ENCODE peak calls at places on chromosomes 13 and 19, in six cellular contexts. F is choroid plexus epithelial cell, V is pancreas, R is cardiac fibroblast, E is fibroblast of lung, U is H1. B is an unnamed sample.

GRCh38 chr19:49809155-49809986 is 3.7 kb downstream of the FUZ start:
- DNase-seq in F (peak), V (peak), R (peak), E (peak), U (peak), B (no peak)

GRCh38 chr19:8000298-8001038 is 5.0 kb downstream of the ELAVL1 start:
- DNase-seq in F (no peak), V (no peak), R (no peak), E (no peak), U (no peak), B (no peak)

GRCh38 chr13:40074338-40074737 is 418.9 kb downstream of the COG6 start:
- DNase-seq in F (peak), V (no peak), R (peak), E (peak), U (no peak), B (no peak)

GRCh38 chr13:113404366-113404722 is 40.4 kb upstream of the GRTP1 start:
- DNase-seq in F (no peak), V (no peak), R (no peak), E (no peak), U (no peak), B (no peak)

GRCh38 chr13:100530645-100531044 is 57.9 kb downstream of the GGACT start:
- DNase-seq in F (peak), V (no peak), R (no peak), E (no peak), U (peak), B (no peak)

GRCh38 chr13:46961719-46962118 is 64.9 kb upstream of the HTR2A start:
- DNase-seq in F (peak), V (no peak), R (peak), E (peak), U (no peak), B (no peak)

GRCh38 chr13:76799696-76800095 is 86.5 kb downstream of the KCTD12 start:
- DNase-seq in F (peak), V (no peak), R (peak), E (no peak), U (no peak), B (no peak)

GRCh38 chr19:39433480-39434079 is 2.2 kb downstream of the RPS16 start:
- DNase-seq in F (no peak), V (no peak), R (no peak), E (no peak), U (no peak), B (no peak)

GRCh38 chr19:12789904-12790619 is 1.2 kb upstream of the JUNB start:
- DNase-seq in F (peak), V (peak), R (peak), E (peak), U (peak), B (peak)

GRCh38 chr19:28534740-28535351 is 678.1 kb downstream of the UQCRFS1 start:
- DNase-seq in F (no peak), V (no peak), R (no peak), E (no peak), U (no peak), B (no peak)

GRCh38 chr19:17777840-17778620 is 16.9 kb upstream of the B3GNT3 start:
- DNase-seq in F (peak), V (peak), R (peak), E (peak), U (peak), B (no peak)

GRCh38 chr13:42355118-42355840 is 83.3 kb downstream of the AKAP11 start:
- DNase-seq in F (no peak), V (no peak), R (no peak), E (peak), U (no peak), B (no peak)

GRCh38 chr13:80239116-80239515 is 101.8 kb downstream of the SPRY2 start:
- DNase-seq in F (no peak), V (no peak), R (no peak), E (no peak), U (no peak), B (no peak)

GRCh38 chr13:90947976-90948375 is 399.5 kb upstream of the MIR17HG start:
- DNase-seq in F (no peak), V (no peak), R (no peak), E (peak), U (no peak), B (no peak)

GRCh38 chr13:72145383-72145782 is 278.4 kb upstream of the DACH1 start:
- DNase-seq in F (peak), V (no peak), R (no peak), E (peak), U (no peak), B (no peak)

GRCh38 chr19:37953125-37953524 is 46.1 kb downstream of the SIPA1L3 start:
- DNase-seq in F (no peak), V (no peak), R (no peak), E (peak), U (no peak), B (no peak)

GRCh38 chr19:14459703-14460102 is 15.5 kb downstream of the PTGER1 start:
- DNase-seq in F (no peak), V (no peak), R (no peak), E (no peak), U (no peak), B (no peak)

GRCh38 chr13:43852923-43853404 is 26.6 kb downstream of the CCDC122 start:
- DNase-seq in F (no peak), V (no peak), R (no peak), E (no peak), U (no peak), B (no peak)

GRCh38 chr19:5903054-5903501 is 512 bp downstream of the NDUFA11 start:
- DNase-seq in F (peak), V (no peak), R (peak), E (peak), U (no peak), B (no peak)

GRCh38 chr13:43272866-43273265 is 249.5 kb downstream of the DNAJC15 start:
- DNase-seq in F (no peak), V (no peak), R (no peak), E (no peak), U (no peak), B (no peak)

GRCh38 chr19:15123900-15124299 is 16.7 kb downstream of the SYDE1 start:
- DNase-seq in F (no peak), V (peak), R (peak), E (no peak), U (no peak), B (no peak)

GRCh38 chr13:21826214-21827015 is 155.5 kb downstream of the FGF9 start:
- DNase-seq in F (no peak), V (no peak), R (no peak), E (no peak), U (no peak), B (no peak)

GRCh38 chr13:29817604-29818378 is 32.6 kb downstream of the UBL3 start:
- DNase-seq in F (no peak), V (no peak), R (no peak), E (peak), U (no peak), B (no peak)

GRCh38 chr19:40088299-40089047 is 2.3 kb downstream of the ZNF780A start:
- DNase-seq in F (no peak), V (no peak), R (no peak), E (no peak), U (no peak), B (no peak)

GRCh38 chr19:13492128-13492527 is 14.2 kb downstream of the CACNA1A start:
- DNase-seq in F (peak), V (no peak), R (peak), E (peak), U (no peak), B (no peak)

GRCh38 chr13:62512194-62513141 is 1096.8 kb upstream of the PCDH20 start:
- DNase-seq in F (peak), V (peak), R (peak), E (peak), U (peak), B (peak)

GRCh38 chr13:44899967-44900366 is 89.3 kb downstream of the NUFIP1 start:
- DNase-seq in F (no peak), V (no peak), R (no peak), E (no peak), U (no peak), B (no peak)

GRCh38 chr19:9498183-9498902 is at the start of gene ZNF560:
- DNase-seq in F (peak), V (no peak), R (peak), E (peak), U (peak), B (no peak)

GRCh38 chr13:97382276-97382675 is 51.7 kb upstream of the RAP2A start:
- DNase-seq in F (no peak), V (no peak), R (no peak), E (no peak), U (no peak), B (no peak)

GRCh38 chr13:63190742-63191141 is 1775.1 kb upstream of the PCDH20 start:
- DNase-seq in F (peak), V (no peak), R (peak), E (peak), U (no peak), B (no peak)

GRCh38 chr13:30022796-30023195 is 172.4 kb upstream of the UBL3 start:
- DNase-seq in F (no peak), V (no peak), R (no peak), E (no peak), U (no peak), B (no peak)

DNA sequence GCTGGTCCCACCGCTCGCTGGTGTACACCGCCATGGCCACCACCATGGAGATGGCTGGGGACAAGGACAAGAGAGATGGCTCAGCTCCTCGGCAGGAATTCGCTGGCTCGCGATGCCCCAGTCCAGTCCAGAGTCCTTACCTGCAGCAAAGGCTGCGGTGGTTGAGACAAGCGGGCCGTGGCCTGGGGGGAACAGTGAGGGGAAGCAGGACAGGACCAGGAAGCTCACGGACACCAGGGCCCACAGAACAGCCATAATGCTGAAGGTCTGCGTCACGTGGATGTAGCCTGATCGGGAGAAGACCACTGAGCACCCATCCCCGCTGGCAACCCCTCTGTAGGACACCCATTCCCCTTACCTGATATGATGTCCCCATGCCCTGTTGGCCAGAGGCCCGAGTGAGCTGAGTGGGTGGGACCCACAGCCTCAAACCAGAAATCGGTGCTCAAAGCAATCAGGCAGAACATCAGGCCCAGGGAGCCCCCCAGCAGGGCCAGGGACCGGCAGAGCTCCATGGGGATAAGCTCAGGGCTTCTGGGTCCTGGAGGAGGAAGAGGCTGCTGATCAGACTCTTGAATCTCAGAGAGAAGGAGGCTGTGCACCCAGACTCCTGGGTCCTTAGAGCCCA is 319 bp downstream of the NKG7 start:
- DNase-seq in F (no peak), V (no peak), R (no peak), E (no peak), U (no peak), B (no peak)
- TF ChIP-seq CTCF in F (no peak), V (no peak), R (no peak), E (no peak), U (no peak), B (no peak)

GRCh38 chr13:70842062-70842644 is 733.9 kb upstream of the KLHL1 start:
- DNase-seq in F (no peak), V (no peak), R (no peak), E (no peak), U (no peak), B (no peak)
- TF ChIP-seq CTCF in F (peak), V (no peak), R (no peak), E (no peak), U (peak), B (no peak)

GRCh38 chr19:30498707-30499106 is 126.5 kb downstream of the ZNF536 start:
- DNase-seq in F (no peak), V (no peak), R (no peak), E (no peak), U (peak), B (no peak)
- TF ChIP-seq CTCF in F (no peak), V (no peak), R (no peak), E (no peak), U (peak), B (no peak)

GRCh38 chr13:98406971-98407370 is 169.9 kb downstream of the STK24 start:
- DNase-seq in F (no peak), V (no peak), R (no peak), E (no peak), U (no peak), B (no peak)

GRCh38 chr13:98405690-98406344 is 171.1 kb downstream of the STK24 start:
- DNase-seq in F (no peak), V (no peak), R (no peak), E (no peak), U (no peak), B (no peak)

GRCh38 chr13:98406475-98406874 is 170.4 kb downstream of the STK24 start:
- DNase-seq in F (no peak), V (no peak), R (no peak), E (no peak), U (no peak), B (no peak)

GRCh38 chr13:98403076-98403475 is 173.8 kb downstream of the STK24 start:
- DNase-seq in F (no peak), V (no peak), R (no peak), E (no peak), U (no peak), B (no peak)

DNA sequence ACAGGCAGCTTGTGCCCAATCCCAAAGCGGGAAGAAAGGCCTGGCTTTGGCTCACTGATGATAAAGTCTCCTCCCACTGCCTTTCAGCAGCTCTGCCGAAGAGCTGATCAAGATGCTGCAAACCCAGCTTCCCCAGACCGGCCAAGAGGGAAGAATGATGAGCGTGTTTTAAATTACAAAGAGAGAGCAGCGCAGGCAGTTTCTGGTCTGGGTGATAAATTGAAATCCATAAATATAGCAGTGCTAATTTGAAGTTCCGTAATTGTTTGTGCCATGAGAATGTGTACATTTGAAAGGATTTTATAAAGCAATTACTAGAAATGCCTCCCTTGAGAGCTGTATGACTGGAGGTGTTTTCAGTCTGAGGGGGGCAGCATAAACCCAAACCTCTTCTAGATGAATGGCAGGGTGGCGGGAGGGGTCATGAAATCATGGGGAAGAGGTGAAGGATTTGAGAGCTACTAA is 171.8 kb downstream of the STK24 start:
- DNase-seq in F (peak), V (no peak), R (peak), E (peak), U (no peak), B (no peak)
- TF ChIP-seq CTCF in F (no peak), V (no peak), R (no peak), E (no peak), U (peak), B (no peak)

GRCh38 chr13:35470671-35471465 is 5.6 kb downstream of the MAB21L1 start:
- DNase-seq in F (peak), V (no peak), R (peak), E (peak), U (peak), B (no peak)
- TF ChIP-seq CTCF in F (no peak), V (no peak), R (no peak), E (no peak), U (no peak), B (no peak)

GRCh38 chr19:42252365-42253244 is 2.3 kb downstream of the ERF start:
- DNase-seq in F (peak), V (peak), R (peak), E (peak), U (no peak), B (peak)

GRCh38 chr19:42255766-42256750 is 1.1 kb upstream of the ERF start:
- DNase-seq in F (peak), V (peak), R (peak), E (peak), U (no peak), B (peak)

GRCh38 chr19:42253245-42254082 is 1.5 kb downstream of the ERF start:
- DNase-seq in F (peak), V (peak), R (peak), E (peak), U (peak), B (peak)

GRCh38 chr19:42254850-42255765 is at the start of gene ERF:
- DNase-seq in F (peak), V (peak), R (peak), E (peak), U (peak), B (peak)

DNA sequence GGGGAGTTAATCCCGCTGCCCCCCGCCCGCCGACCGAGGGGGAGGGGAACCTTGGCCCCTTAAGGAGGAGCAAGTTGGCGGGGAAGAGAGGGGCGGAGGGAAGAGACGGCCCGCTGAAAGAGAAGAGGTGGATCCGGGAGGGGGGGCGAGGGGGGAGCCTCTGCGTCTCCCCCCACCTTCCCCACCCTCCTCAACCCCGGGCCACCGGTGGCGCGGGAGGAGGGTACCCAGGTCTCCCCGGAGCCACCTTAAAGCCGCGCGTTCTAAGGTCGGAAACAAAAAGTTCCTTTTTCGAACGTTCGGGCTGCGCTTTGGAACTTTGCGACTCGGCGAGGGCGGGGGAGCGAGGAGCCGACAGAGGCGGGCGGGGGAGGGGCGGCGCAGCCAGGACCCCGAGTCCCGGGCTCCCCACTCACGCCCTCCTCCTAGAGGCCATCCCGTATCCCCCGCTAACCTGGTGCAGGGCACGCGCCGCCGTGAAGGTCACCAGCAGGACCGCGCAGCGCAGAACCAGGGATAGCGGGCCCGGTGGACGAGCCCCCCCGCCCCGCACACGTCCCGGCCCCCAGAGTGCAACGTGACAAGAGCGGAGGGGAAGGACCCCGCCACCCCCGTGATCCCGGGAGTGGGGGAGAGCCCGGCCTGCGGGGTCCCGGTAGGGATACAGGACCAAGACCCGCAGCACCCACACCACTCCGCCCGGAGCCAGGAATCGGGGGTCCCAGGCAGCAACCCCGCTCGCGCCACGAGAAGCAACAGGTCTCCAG is 662 bp downstream of the ERF start:
- DNase-seq in F (peak), V (peak), R (peak), E (peak), U (peak), B (peak)
- TF ChIP-seq CTCF in F (no peak), V (no peak), R (no peak), E (no peak), U (no peak), B (no peak)

GRCh38 chr19:897442-898039 is 4.3 kb downstream of the RNU6-9 start:
- DNase-seq in F (no peak), V (no peak), R (no peak), E (no peak), U (peak), B (no peak)
- TF ChIP-seq CTCF in F (peak), V (no peak), R (no peak), E (peak), U (peak), B (no peak)

DNA sequence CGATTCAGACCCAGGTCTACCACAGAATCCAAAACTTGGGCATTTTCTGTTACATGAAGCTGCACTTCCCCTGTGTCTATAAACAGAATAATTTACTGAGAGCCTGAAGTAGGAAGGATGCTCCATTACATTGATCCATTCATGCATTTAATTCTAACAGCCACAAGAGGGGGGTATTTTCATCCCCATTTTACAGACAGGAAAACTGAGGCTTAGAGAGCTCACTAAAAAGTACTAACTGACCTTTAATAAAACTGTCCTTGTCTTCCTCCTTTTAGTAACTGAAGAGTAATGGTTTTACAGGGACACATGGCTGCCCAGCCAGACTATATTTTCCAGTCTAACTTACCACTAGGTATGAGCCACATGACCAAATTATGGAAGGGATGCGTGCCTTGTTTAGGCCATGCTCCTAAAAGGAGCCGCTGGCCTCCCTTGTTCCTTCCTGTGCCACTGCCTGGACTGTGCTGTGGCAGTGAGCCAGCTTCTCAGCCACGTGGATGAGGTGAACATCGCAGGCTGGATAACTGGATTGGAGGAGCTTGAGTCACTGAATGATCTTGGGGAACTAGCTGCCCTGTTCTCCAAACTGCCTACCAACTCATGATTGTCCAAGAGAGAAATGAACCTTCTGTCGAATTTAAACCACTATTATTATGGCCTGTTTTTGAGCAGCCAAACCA is 108.3 kb downstream of the DOCK9 start:
- DNase-seq in F (peak), V (no peak), R (peak), E (no peak), U (no peak), B (no peak)
- TF ChIP-seq CTCF in F (peak), V (no peak), R (peak), E (peak), U (peak), B (no peak)